ENCODE peak calls at places on chromosomes 7 and 10, in six cellular contexts. W, M, I, J, E and B are unnamed samples.

GRCh38 chr7:24858108-24858977 is 101.1 kb upstream of the GSDME start:
- DNase-seq in W (no peak), M (no peak), I (no peak), J (no peak), E (no peak), B (no peak)

GRCh38 chr7:7738177-7738576 is 19.8 kb upstream of the RPA3 start:
- DNase-seq in W (no peak), M (no peak), I (no peak), J (no peak), E (no peak), B (no peak)

GRCh38 chr7:27163776-27164380 is 1.5 kb downstream of the HOXA9 start:
- DNase-seq in W (no peak), M (no peak), I (no peak), J (no peak), E (peak; percentile 51), B (no peak)

GRCh38 chr7:158018971-158019645 is 568.5 kb downstream of the PTPRN2 start:
- DNase-seq in W (no peak), M (no peak), I (no peak), J (no peak), E (peak; percentile 48), B (no peak)

GRCh38 chr10:51244308-51244707 is 170.0 kb downstream of the PRKG1 start:
- DNase-seq in W (no peak), M (no peak), I (no peak), J (no peak), E (no peak), B (no peak)

GRCh38 chr10:131453772-131454634 is 142.5 kb upstream of the TCERG1L start:
- DNase-seq in W (peak; percentile 72), M (peak; percentile 17), I (peak; percentile 13), J (peak; percentile 31), E (peak; percentile 87), B (peak; percentile 6)

GRCh38 chr7:147547252-147547897 is 1043.2 kb upstream of the C7orf33 start:
- DNase-seq in W (no peak), M (no peak), I (no peak), J (no peak), E (no peak), B (no peak)

GRCh38 chr7:36969376-36969775 is 245.1 kb upstream of the AOAH start:
- DNase-seq in W (no peak), M (no peak), I (no peak), J (peak; percentile 36), E (no peak), B (peak; percentile 14)

GRCh38 chr10:66627156-66627555 is 298.7 kb upstream of the LRRTM3 start:
- DNase-seq in W (no peak), M (no peak), I (no peak), J (no peak), E (no peak), B (no peak)

GRCh38 chr10:34543716-34544115 is 271.4 kb downstream of the PARD3 start:
- DNase-seq in W (no peak), M (no peak), I (no peak), J (no peak), E (no peak), B (no peak)

GRCh38 chr10:11810313-11810766 is 12.8 kb upstream of the PROSER2 start:
- DNase-seq in W (no peak), M (no peak), I (no peak), J (no peak), E (no peak), B (no peak)

GRCh38 chr10:110833234-110833940 is 38.3 kb upstream of the PDCD4 start:
- DNase-seq in W (no peak), M (no peak), I (no peak), J (peak; percentile 40), E (no peak), B (no peak)

GRCh38 chr7:99386584-99387238 is 12.2 kb downstream of the ARPC1B start:
- DNase-seq in W (no peak), M (peak; percentile 32), I (no peak), J (peak; percentile 58), E (no peak), B (peak; percentile 27)

GRCh38 chr7:96708872-96709271 is 774 bp downstream of the SEM1 start:
- DNase-seq in W (no peak), M (no peak), I (no peak), J (no peak), E (no peak), B (no peak)